ENCODE peak calls at places on chromosomes 16 and 17, in six cellular contexts. One of them, this sample, is unnamed.
A peak's percentile ranks its signal among the peaks of the same experiment; 100 is the strongest.

GRCh38 chr17:29884995-29885394 is 45.0 kb downstream of the SSH2 start:
- DNase-seq in mesenchymal stem cell: no peak
- DNase-seq in CD8-positive, alpha-beta memory T cell: no peak
- DNase-seq in type B pancreatic cell: no peak
- DNase-seq in heart right ventricle: no peak
- DNase-seq in GM10248: no peak
- DNase-seq in this sample: no peak

GRCh38 chr17:18213666-18214270 is 11.7 kb upstream of the LLGL1 start:
- DNase-seq in mesenchymal stem cell: peak; percentile 12
- DNase-seq in CD8-positive, alpha-beta memory T cell: no peak
- DNase-seq in type B pancreatic cell: no peak
- DNase-seq in heart right ventricle: no peak
- DNase-seq in GM10248: no peak
- DNase-seq in this sample: no peak

GRCh38 chr17:34000639-34001038 is 254.4 kb upstream of the CCL2 start:
- DNase-seq in mesenchymal stem cell: no peak
- DNase-seq in CD8-positive, alpha-beta memory T cell: no peak
- DNase-seq in type B pancreatic cell: no peak
- DNase-seq in heart right ventricle: no peak
- DNase-seq in GM10248: no peak
- DNase-seq in this sample: no peak

GRCh38 chr17:62670202-62670821 is 42.8 kb downstream of the MRC2 start:
- DNase-seq in mesenchymal stem cell: no peak
- DNase-seq in CD8-positive, alpha-beta memory T cell: no peak
- DNase-seq in type B pancreatic cell: no peak
- DNase-seq in heart right ventricle: no peak
- DNase-seq in GM10248: no peak
- DNase-seq in this sample: no peak

GRCh38 chr17:48985436-48986245 is 11.5 kb upstream of the IGF2BP1 start:
- DNase-seq in mesenchymal stem cell: no peak
- DNase-seq in CD8-positive, alpha-beta memory T cell: no peak
- DNase-seq in type B pancreatic cell: peak; percentile 25
- DNase-seq in heart right ventricle: no peak
- DNase-seq in GM10248: no peak
- DNase-seq in this sample: no peak

GRCh38 chr17:29560306-29560705 is 6.5 kb downstream of the ABHD15 start:
- DNase-seq in mesenchymal stem cell: no peak
- DNase-seq in CD8-positive, alpha-beta memory T cell: no peak
- DNase-seq in type B pancreatic cell: no peak
- DNase-seq in heart right ventricle: no peak
- DNase-seq in GM10248: no peak
- DNase-seq in this sample: no peak

GRCh38 chr17:7113273-7114071 is 1.1 kb downstream of the ASGR2 start:
- DNase-seq in mesenchymal stem cell: no peak
- DNase-seq in CD8-positive, alpha-beta memory T cell: no peak
- DNase-seq in type B pancreatic cell: no peak
- DNase-seq in heart right ventricle: no peak
- DNase-seq in GM10248: no peak
- DNase-seq in this sample: no peak

GRCh38 chr17:48579738-48580543 is 1.8 kb upstream of the HOXB4 start:
- DNase-seq in mesenchymal stem cell: peak; percentile 85
- DNase-seq in CD8-positive, alpha-beta memory T cell: no peak
- DNase-seq in type B pancreatic cell: no peak
- DNase-seq in heart right ventricle: no peak
- DNase-seq in GM10248: no peak
- DNase-seq in this sample: peak; percentile 79

GRCh38 chr17:65664696-65665095 is 103.2 kb upstream of the AXIN2 start:
- DNase-seq in mesenchymal stem cell: no peak
- DNase-seq in CD8-positive, alpha-beta memory T cell: no peak
- DNase-seq in type B pancreatic cell: no peak
- DNase-seq in heart right ventricle: no peak
- DNase-seq in GM10248: no peak
- DNase-seq in this sample: no peak

GRCh38 chr16:66984902-66985311 is 3.5 kb upstream of the CES4A start:
- DNase-seq in mesenchymal stem cell: no peak
- DNase-seq in CD8-positive, alpha-beta memory T cell: no peak
- DNase-seq in type B pancreatic cell: no peak
- DNase-seq in heart right ventricle: no peak
- DNase-seq in GM10248: no peak
- DNase-seq in this sample: no peak

GRCh38 chr16:87626905-87627304 is 24.6 kb downstream of the JPH3 start:
- DNase-seq in mesenchymal stem cell: no peak
- DNase-seq in CD8-positive, alpha-beta memory T cell: no peak
- DNase-seq in type B pancreatic cell: no peak
- DNase-seq in heart right ventricle: no peak
- DNase-seq in GM10248: no peak
- DNase-seq in this sample: no peak

GRCh38 chr16:66609139-66609510 is 4.6 kb downstream of the CMTM3 start:
- DNase-seq in mesenchymal stem cell: no peak
- DNase-seq in CD8-positive, alpha-beta memory T cell: no peak
- DNase-seq in type B pancreatic cell: no peak
- DNase-seq in heart right ventricle: no peak
- DNase-seq in GM10248: no peak
- DNase-seq in this sample: no peak

GRCh38 chr17:1865252-1866037 is 35.6 kb downstream of the RPA1 start:
- DNase-seq in mesenchymal stem cell: peak; percentile 51
- DNase-seq in CD8-positive, alpha-beta memory T cell: peak; percentile 22
- DNase-seq in type B pancreatic cell: no peak
- DNase-seq in heart right ventricle: no peak
- DNase-seq in GM10248: peak; percentile 59
- DNase-seq in this sample: peak; percentile 37

GRCh38 chr17:45719335-45720071 is 64.6 kb upstream of the CRHR1 start:
- DNase-seq in mesenchymal stem cell: peak; percentile 68
- DNase-seq in CD8-positive, alpha-beta memory T cell: no peak
- DNase-seq in type B pancreatic cell: no peak
- DNase-seq in heart right ventricle: no peak
- DNase-seq in GM10248: no peak
- DNase-seq in this sample: no peak

GRCh38 chr16:84985079-84986065 is 26.0 kb downstream of the ZDHHC7 start:
- DNase-seq in mesenchymal stem cell: peak; percentile 82
- DNase-seq in CD8-positive, alpha-beta memory T cell: no peak
- DNase-seq in type B pancreatic cell: no peak
- DNase-seq in heart right ventricle: no peak
- DNase-seq in GM10248: no peak
- DNase-seq in this sample: no peak

GRCh38 chr17:11671151-11671550 is 72.9 kb downstream of the DNAH9 start:
- DNase-seq in mesenchymal stem cell: no peak
- DNase-seq in CD8-positive, alpha-beta memory T cell: no peak
- DNase-seq in type B pancreatic cell: no peak
- DNase-seq in heart right ventricle: no peak
- DNase-seq in GM10248: no peak
- DNase-seq in this sample: no peak

GRCh38 chr16:87850009-87851006 is 19.0 kb downstream of the SLC7A5 start:
- DNase-seq in mesenchymal stem cell: peak; percentile 51
- DNase-seq in CD8-positive, alpha-beta memory T cell: peak; percentile 66
- DNase-seq in type B pancreatic cell: no peak
- DNase-seq in heart right ventricle: peak; percentile 72
- DNase-seq in GM10248: peak; percentile 87
- DNase-seq in this sample: peak; percentile 51

GRCh38 chr16:80023865-80024264 is 423.3 kb upstream of the MAF start:
- DNase-seq in mesenchymal stem cell: peak; percentile 76
- DNase-seq in CD8-positive, alpha-beta memory T cell: no peak
- DNase-seq in type B pancreatic cell: no peak
- DNase-seq in heart right ventricle: no peak
- DNase-seq in GM10248: no peak
- DNase-seq in this sample: peak; percentile 9

GRCh38 chr17:75572713-75573539 is 14.7 kb upstream of the MYO15B start:
- DNase-seq in mesenchymal stem cell: no peak
- DNase-seq in CD8-positive, alpha-beta memory T cell: no peak
- DNase-seq in type B pancreatic cell: no peak
- DNase-seq in heart right ventricle: no peak
- DNase-seq in GM10248: no peak
- DNase-seq in this sample: no peak

GRCh38 chr16:48592839-48593429 is 17.0 kb downstream of the N4BP1 start:
- DNase-seq in mesenchymal stem cell: no peak
- DNase-seq in CD8-positive, alpha-beta memory T cell: no peak
- DNase-seq in type B pancreatic cell: no peak
- DNase-seq in heart right ventricle: no peak
- DNase-seq in GM10248: no peak
- DNase-seq in this sample: no peak

GRCh38 chr17:46159686-46160085 is 33.5 kb downstream of the KANSL1 start:
- DNase-seq in mesenchymal stem cell: peak; percentile 64
- DNase-seq in CD8-positive, alpha-beta memory T cell: no peak
- DNase-seq in type B pancreatic cell: no peak
- DNase-seq in heart right ventricle: no peak
- DNase-seq in GM10248: no peak
- DNase-seq in this sample: no peak

GRCh38 chr16:61677776-61678175 is 358.5 kb downstream of the CDH8 start:
- DNase-seq in mesenchymal stem cell: no peak
- DNase-seq in CD8-positive, alpha-beta memory T cell: no peak
- DNase-seq in type B pancreatic cell: no peak
- DNase-seq in heart right ventricle: no peak
- DNase-seq in GM10248: no peak
- DNase-seq in this sample: no peak

GRCh38 chr17:63675607-63676539 is 24.1 kb downstream of the LIMD2 start:
- DNase-seq in mesenchymal stem cell: peak; percentile 86
- DNase-seq in CD8-positive, alpha-beta memory T cell: no peak
- DNase-seq in type B pancreatic cell: no peak
- DNase-seq in heart right ventricle: peak; percentile 64
- DNase-seq in GM10248: no peak
- DNase-seq in this sample: peak; percentile 99

GRCh38 chr17:5361426-5361825 is 58.0 kb downstream of the NUP88 start:
- DNase-seq in mesenchymal stem cell: no peak
- DNase-seq in CD8-positive, alpha-beta memory T cell: no peak
- DNase-seq in type B pancreatic cell: no peak
- DNase-seq in heart right ventricle: no peak
- DNase-seq in GM10248: no peak
- DNase-seq in this sample: no peak

GRCh38 chr16:87855852-87856715 is 13.2 kb downstream of the SLC7A5 start:
- DNase-seq in mesenchymal stem cell: peak; percentile 88
- DNase-seq in CD8-positive, alpha-beta memory T cell: no peak
- DNase-seq in type B pancreatic cell: no peak
- DNase-seq in heart right ventricle: peak; percentile 56
- DNase-seq in GM10248: no peak
- DNase-seq in this sample: no peak

GRCh38 chr17:82271401-82271800 is 2.1 kb downstream of the CSNK1D start:
- DNase-seq in mesenchymal stem cell: no peak
- DNase-seq in CD8-positive, alpha-beta memory T cell: no peak
- DNase-seq in type B pancreatic cell: no peak
- DNase-seq in heart right ventricle: no peak
- DNase-seq in GM10248: no peak
- DNase-seq in this sample: no peak

GRCh38 chr17:10606110-10606509 is 51.0 kb downstream of the MYH3 start:
- DNase-seq in mesenchymal stem cell: no peak
- DNase-seq in CD8-positive, alpha-beta memory T cell: no peak
- DNase-seq in type B pancreatic cell: no peak
- DNase-seq in heart right ventricle: no peak
- DNase-seq in GM10248: no peak
- DNase-seq in this sample: no peak

GRCh38 chr16:79713609-79714309 is 113.2 kb upstream of the MAF start:
- DNase-seq in mesenchymal stem cell: no peak
- DNase-seq in CD8-positive, alpha-beta memory T cell: no peak
- DNase-seq in type B pancreatic cell: no peak
- DNase-seq in heart right ventricle: no peak
- DNase-seq in GM10248: no peak
- DNase-seq in this sample: no peak

GRCh38 chr16:22189473-22190168 is 16.5 kb upstream of the EEF2K start:
- DNase-seq in mesenchymal stem cell: peak; percentile 38
- DNase-seq in CD8-positive, alpha-beta memory T cell: peak; percentile 90
- DNase-seq in type B pancreatic cell: no peak
- DNase-seq in heart right ventricle: peak; percentile 63
- DNase-seq in GM10248: peak; percentile 47
- DNase-seq in this sample: peak; percentile 76

GRCh38 chr17:79833744-79834574 is 5.3 kb downstream of the CBX4 start:
- DNase-seq in mesenchymal stem cell: no peak
- DNase-seq in CD8-positive, alpha-beta memory T cell: no peak
- DNase-seq in type B pancreatic cell: no peak
- DNase-seq in heart right ventricle: no peak
- DNase-seq in GM10248: no peak
- DNase-seq in this sample: no peak

GRCh38 chr16:66653581-66654350 is 42.8 kb downstream of the CMTM4 start:
- DNase-seq in mesenchymal stem cell: peak; percentile 23
- DNase-seq in CD8-positive, alpha-beta memory T cell: no peak
- DNase-seq in type B pancreatic cell: no peak
- DNase-seq in heart right ventricle: no peak
- DNase-seq in GM10248: no peak
- DNase-seq in this sample: no peak

GRCh38 chr17:18961634-18962493 is 9.9 kb downstream of the SLC5A10 start:
- DNase-seq in mesenchymal stem cell: peak; percentile 67
- DNase-seq in CD8-positive, alpha-beta memory T cell: no peak
- DNase-seq in type B pancreatic cell: no peak
- DNase-seq in heart right ventricle: no peak
- DNase-seq in GM10248: peak; percentile 74
- DNase-seq in this sample: no peak

GRCh38 chr16:75118943-75119539 is 2.5 kb upstream of the LDHD start:
- DNase-seq in mesenchymal stem cell: no peak
- DNase-seq in CD8-positive, alpha-beta memory T cell: no peak
- DNase-seq in type B pancreatic cell: no peak
- DNase-seq in heart right ventricle: no peak
- DNase-seq in GM10248: no peak
- DNase-seq in this sample: no peak

GRCh38 chr17:16878084-16878483 is 93.8 kb downstream of the TNFRSF13B start:
- DNase-seq in mesenchymal stem cell: no peak
- DNase-seq in CD8-positive, alpha-beta memory T cell: no peak
- DNase-seq in type B pancreatic cell: no peak
- DNase-seq in heart right ventricle: no peak
- DNase-seq in GM10248: no peak
- DNase-seq in this sample: no peak

GRCh38 chr17:55265434-55266021 is 768 bp downstream of the HLF start:
- DNase-seq in mesenchymal stem cell: no peak
- DNase-seq in CD8-positive, alpha-beta memory T cell: peak; percentile 12
- DNase-seq in type B pancreatic cell: no peak
- DNase-seq in heart right ventricle: peak; percentile 34
- DNase-seq in GM10248: peak; percentile 18
- DNase-seq in this sample: no peak